ENCODE peak calls at places on chromosomes 6 and 20, in six cellular contexts. P is BJ, C is WERI-Rb-1, A is WTC11, O is progenitor cell of endocrine pancreas, V is B cell. W is an unnamed sample.
A peak's percentile ranks its signal among the peaks of the same experiment; 100 is the strongest.

GRCh38 chr6:144138542-144138941 is 11.8 kb upstream of the STX11 start:
- DNase-seq in A (no peak), C (no peak), V (no peak), O (no peak), P (no peak), W (no peak)

GRCh38 chr6:21729431-21729830 is 135.9 kb downstream of the SOX4 start:
- DNase-seq in A (no peak), O (no peak), V (no peak), P (no peak), C (no peak), W (no peak)

GRCh38 chr6:149963212-149963461 is 606 bp upstream of the ULBP1 start:
- DNase-seq in A (peak; percentile 45), P (peak; percentile 4), O (no peak), V (no peak), C (peak; percentile 58), W (no peak)

GRCh38 chr6:487956-488355 is 96.4 kb downstream of the IRF4 start:
- DNase-seq in P (no peak), A (no peak), V (peak; percentile 95), O (no peak), C (no peak), W (no peak)

GRCh38 chr6:40276176-40276575 is 311.0 kb downstream of the LRFN2 start:
- DNase-seq in P (no peak), C (peak; percentile 48), V (no peak), O (no peak), A (no peak), W (no peak)

GRCh38 chr20:36491901-36492617 is 49.3 kb upstream of the MYL9 start:
- DNase-seq in O (no peak), C (no peak), P (no peak), A (no peak), V (peak; percentile 65), W (no peak)

GRCh38 chr20:6711950-6712634 is 55.4 kb upstream of the BMP2 start:
- DNase-seq in V (no peak), P (no peak), C (no peak), O (no peak), A (no peak), W (no peak)

GRCh38 chr6:1027109-1027794 is 284.6 kb upstream of the FOXQ1 start:
- DNase-seq in A (no peak), V (no peak), O (no peak), C (no peak), P (peak; percentile 52), W (peak; percentile 53)

GRCh38 chr20:54108394-54108643 is 37.9 kb upstream of the BCAS1 start:
- DNase-seq in O (no peak), V (no peak), P (no peak), C (no peak), A (no peak), W (no peak)

GRCh38 chr6:83098589-83098988 is 31.1 kb downstream of the DOP1A start:
- DNase-seq in A (no peak), O (no peak), C (no peak), P (no peak), V (no peak), W (no peak)

GRCh38 chr6:107533415-107534059 is 43.6 kb downstream of the SOBP start:
- DNase-seq in C (no peak), A (no peak), P (no peak), V (no peak), O (no peak), W (no peak)

GRCh38 chr6:89826029-89826528 is 3.6 kb upstream of the CASP8AP2 start:
- DNase-seq in P (no peak), V (no peak), C (no peak), A (no peak), O (no peak), W (no peak)

GRCh38 chr20:61974357-61974665 is 91.4 kb downstream of the TAF4 start:
- DNase-seq in V (no peak), C (no peak), P (no peak), A (no peak), O (no peak), W (no peak)

GRCh38 chr6:68238097-68238597 is 396.9 kb upstream of the ADGRB3 start:
- DNase-seq in C (no peak), O (no peak), V (no peak), A (no peak), P (no peak), W (no peak)

GRCh38 chr20:62666736-62667529 is 24.6 kb downstream of the SLCO4A1 start:
- DNase-seq in P (no peak), C (no peak), V (no peak), A (no peak), O (no peak), W (no peak)

GRCh38 chr6:5471637-5472430 is 210.5 kb downstream of the FARS2 start:
- DNase-seq in C (peak; percentile 97), O (no peak), V (no peak), A (peak; percentile 61), P (no peak), W (no peak)

GRCh38 chr6:45021652-45022051 is 306.5 kb upstream of the RUNX2 start:
- DNase-seq in V (no peak), C (no peak), P (no peak), O (no peak), A (no peak), W (no peak)

GRCh38 chr20:62053465-62054196 is 12.1 kb downstream of the TAF4 start:
- DNase-seq in P (no peak), C (no peak), V (no peak), A (no peak), O (no peak), W (no peak)

GRCh38 chr20:17967595-17968365 is 814 bp downstream of the SNX5 start:
- DNase-seq in C (no peak), O (no peak), A (no peak), V (no peak), P (no peak), W (no peak)

GRCh38 chr20:17964632-17965031 is 4.0 kb downstream of the SNX5 start:
- DNase-seq in A (no peak), C (no peak), O (no peak), V (no peak), P (no peak), W (no peak)

GRCh38 chr20:17968366-17969275 is at the start of the genes MGME1 and SNX5:
- DNase-seq in C (peak; percentile 99), A (peak; percentile 99), O (peak; percentile 98), V (peak; percentile 100), P (peak; percentile 95), W (peak; percentile 99)

GRCh38 chr20:17965042-17965697 is 3.4 kb downstream of the SNX5 start:
- DNase-seq in P (no peak), V (no peak), A (no peak), O (no peak), C (no peak), W (no peak)

DNA sequence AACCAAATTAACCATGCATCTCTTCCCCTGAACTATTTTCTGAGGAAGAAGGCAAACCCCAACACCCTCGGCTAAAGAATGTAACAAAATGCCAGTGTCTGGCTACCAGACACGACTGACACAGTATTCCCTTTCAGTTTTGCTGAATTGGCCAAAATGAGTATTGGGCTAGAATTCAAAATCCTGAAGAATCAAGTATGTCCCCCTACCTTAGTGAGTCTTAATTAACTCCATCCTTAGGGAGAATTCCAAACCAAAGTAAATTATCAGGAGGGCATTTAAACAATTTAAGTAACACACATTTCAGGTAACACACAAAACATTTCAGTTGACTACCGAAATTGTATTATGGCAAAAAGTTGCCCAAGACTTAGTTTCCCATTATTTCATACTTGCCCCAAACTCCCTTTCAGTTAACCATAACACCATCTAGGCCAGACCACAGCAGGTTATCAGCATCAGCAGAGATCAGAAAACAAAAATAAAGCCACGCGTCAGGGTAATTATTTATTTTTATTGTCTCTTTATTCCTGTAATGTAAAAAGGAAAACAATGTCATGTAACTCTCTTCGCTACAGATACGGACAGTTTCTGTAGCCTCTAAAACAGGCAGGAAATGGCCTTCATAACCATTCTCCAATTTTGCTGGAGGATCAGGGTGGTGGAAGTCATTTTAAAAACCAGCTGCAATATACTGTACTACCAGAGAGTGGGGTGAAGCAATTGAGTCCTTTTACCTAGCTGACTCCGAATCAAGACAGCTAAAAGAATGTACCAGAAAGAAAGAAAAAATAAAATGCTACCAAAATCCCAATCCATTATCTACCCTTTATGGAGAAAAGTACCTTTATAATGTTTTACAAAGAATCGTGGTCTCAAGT is 1.9 kb downstream of the SNX5 start:
- DNase-seq in C (no peak), V (no peak), O (no peak), P (no peak), A (no peak), W (no peak)
- TF ChIP-seq CTCF in C (peak; percentile 11), V (peak; percentile 30), O (peak; percentile 37), P (no peak), A (no peak), W (peak; percentile 44)

GRCh38 chr20:51800769-51801219 is 1.5 kb downstream of the SALL4 start:
- DNase-seq in O (peak; percentile 13), V (no peak), A (peak; percentile 22), P (no peak), C (no peak), W (no peak)

GRCh38 chr20:51800132-51800721 is 2.1 kb downstream of the SALL4 start:
- DNase-seq in V (no peak), P (no peak), C (peak; percentile 84), A (peak; percentile 98), O (peak; percentile 99), W (peak; percentile 94)

GRCh38 chr20:51802170-51802745 is at the start of gene SALL4:
- DNase-seq in P (no peak), A (peak; percentile 88), V (no peak), C (no peak), O (peak; percentile 58), W (no peak)

GRCh38 chr20:51799586-51799985 is 2.7 kb downstream of the SALL4 start:
- DNase-seq in P (no peak), V (no peak), C (no peak), O (no peak), A (no peak), W (no peak)

DNA sequence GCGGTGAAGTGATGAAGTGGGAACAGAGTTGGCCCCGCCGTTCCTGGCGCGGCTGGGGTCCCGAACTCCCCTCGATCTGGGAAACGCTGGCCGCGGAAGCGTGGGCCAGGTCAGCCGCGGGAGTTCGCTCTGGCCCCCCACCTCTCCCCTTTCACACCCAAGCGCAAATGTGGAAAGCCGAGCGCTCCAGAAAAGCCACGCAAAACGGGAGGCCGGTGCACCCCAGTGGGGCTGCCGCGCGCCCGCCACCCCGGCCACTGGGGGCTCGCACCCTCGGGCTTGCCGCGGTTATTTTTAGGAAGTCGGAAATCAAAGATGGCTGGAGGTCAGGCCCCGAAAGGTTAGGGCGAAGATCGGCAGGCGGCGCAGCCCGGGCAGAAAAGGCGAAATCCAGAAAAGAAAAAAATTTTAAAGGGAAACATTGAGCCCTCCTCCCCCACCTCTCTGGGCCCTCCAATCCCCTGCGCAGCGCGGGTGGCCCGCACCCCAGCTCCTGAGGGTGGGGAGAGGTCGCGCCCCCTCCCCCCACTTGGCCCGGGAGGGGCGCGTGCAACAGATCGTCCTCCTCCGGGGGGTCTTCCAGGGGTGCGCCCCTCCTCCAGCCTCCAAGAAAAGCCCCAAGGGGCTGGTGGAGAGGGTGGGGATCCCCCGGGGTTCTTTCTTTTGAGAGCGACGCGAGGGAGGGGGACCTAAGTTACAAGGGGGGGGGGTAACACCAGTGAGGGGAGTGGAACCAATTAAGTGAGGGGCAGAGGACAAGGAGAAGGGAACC is 915 bp downstream of the SALL4 start:
- DNase-seq in O (peak; percentile 28), V (no peak), P (no peak), A (peak; percentile 59), C (no peak), W (no peak)
- TF ChIP-seq CTCF in O (peak; percentile 31), V (no peak), P (peak; percentile 27), A (no peak), C (no peak), W (peak; percentile 30)

GRCh38 chr6:29702519-29703103 is 20.6 kb upstream of the HLA-F start:
- DNase-seq in O (peak; percentile 65), P (no peak), C (peak; percentile 91), A (peak; percentile 92), V (no peak), W (no peak)
- TF ChIP-seq CTCF in O (peak; percentile 77), P (peak; percentile 44), C (peak; percentile 100), A (peak; percentile 66), V (peak; percentile 45), W (peak; percentile 71)

GRCh38 chr6:99334526-99335127 is 14.8 kb downstream of the FAXC start:
- DNase-seq in P (no peak), C (peak; percentile 31), V (no peak), A (no peak), O (no peak), W (no peak)
- TF ChIP-seq CTCF in P (peak; percentile 76), C (peak; percentile 57), V (peak; percentile 48), A (peak; percentile 32), O (peak; percentile 60), W (peak; percentile 68)

W was measured in osteocyte.